ENCODE peak calls at places on chromosomes 6 and 20, in four cellular contexts. M, V, A and R are unnamed samples.

GRCh38 chr20:32482251-32483220 is 102.6 kb downstream of the NOL4L start:
- DNase-seq in M (peak; percentile 11), V (peak; percentile 35), A (no peak), R (peak; percentile 86)

GRCh38 chr6:149060985-149061760 is 256.3 kb upstream of the TAB2 start:
- DNase-seq in M (no peak), V (peak; percentile 81), A (peak; percentile 70), R (no peak)

GRCh38 chr6:13355969-13356368 is 27.6 kb upstream of the TBC1D7 start:
- DNase-seq in M (no peak), V (no peak), A (peak; percentile 14), R (no peak)

GRCh38 chr6:133895573-133896343 is 6.8 kb downstream of the TCF21 start:
- DNase-seq in M (no peak), V (no peak), A (no peak), R (peak; percentile 87)

GRCh38 chr20:55143605-55144004 is 668.2 kb downstream of the DOK5 start:
- DNase-seq in M (no peak), V (no peak), A (no peak), R (no peak)

GRCh38 chr20:55172310-55173002 is 697.1 kb downstream of the DOK5 start:
- DNase-seq in M (no peak), V (no peak), A (no peak), R (no peak)

GRCh38 chr6:11172501-11173337 is 59.7 kb downstream of the NEDD9 start:
- DNase-seq in M (peak; percentile 70), V (peak; percentile 71), A (peak; percentile 27), R (no peak)

GRCh38 chr20:50969912-50970311 is 11.3 kb downstream of the MOCS3 start:
- DNase-seq in M (no peak), V (no peak), A (peak; percentile 28), R (no peak)

GRCh38 chr6:74805841-74806696 is 399.8 kb downstream of the COL12A1 start:
- DNase-seq in M (no peak), V (no peak), A (no peak), R (no peak)

GRCh38 chr6:22146581-22147468 is 150.0 kb downstream of the PRL start:
- DNase-seq in M (no peak), V (peak; percentile 77), A (no peak), R (peak; percentile 79)

GRCh38 chr6:90088009-90088408 is 193.7 kb downstream of the GJA10 start:
- DNase-seq in M (no peak), V (peak; percentile 62), A (peak; percentile 86), R (no peak)

GRCh38 chr6:129795261-129795660 is 65.9 kb downstream of the TMEM244 start:
- DNase-seq in M (no peak), V (no peak), A (no peak), R (no peak)

GRCh38 chr6:8079116-8079515 is 14.9 kb upstream of the BLOC1S5 start:
- DNase-seq in M (no peak), V (no peak), A (no peak), R (no peak)

GRCh38 chr6:116476021-116476678 is 15.0 kb downstream of the CALHM6 start:
- DNase-seq in M (no peak), V (no peak), A (peak; percentile 24), R (no peak)

GRCh38 chr20:9287826-9288225 is 218.9 kb downstream of the PLCB4 start:
- DNase-seq in M (no peak), V (no peak), A (no peak), R (no peak)

GRCh38 chr20:10332656-10333421 is 101.2 kb downstream of the MKKS start:
- DNase-seq in M (no peak), V (no peak), A (peak; percentile 31), R (no peak)

GRCh38 chr6:146028835-146029572 is at the start of gene GRM1:
- DNase-seq in M (no peak), V (no peak), A (no peak), R (no peak)

GRCh38 chr6:169029861-169030260 is 223.8 kb downstream of the THBS2 start:
- DNase-seq in M (no peak), V (no peak), A (no peak), R (peak; percentile 29)

GRCh38 chr6:41728073-41728936 is 7.1 kb downstream of the TFEB start:
- DNase-seq in M (no peak), V (no peak), A (no peak), R (peak; percentile 75)

GRCh38 chr6:10256113-10256690 is 158.7 kb downstream of the TFAP2A start:
- DNase-seq in M (no peak), V (no peak), A (no peak), R (no peak)

GRCh38 chr20:24670981-24671380 is 201.6 kb downstream of the SYNDIG1 start:
- DNase-seq in M (no peak), V (no peak), A (no peak), R (peak; percentile 45)

GRCh38 chr20:14897608-14898007 is 560.2 kb upstream of the FLRT3 start:
- DNase-seq in M (no peak), V (no peak), A (no peak), R (no peak)

GRCh38 chr6:93676506-93676905 is 257.1 kb upstream of the EPHA7 start:
- DNase-seq in M (no peak), V (peak; percentile 37), A (no peak), R (no peak)

GRCh38 chr20:25089096-25089495 is 7.2 kb upstream of the VSX1 start:
- DNase-seq in M (no peak), V (no peak), A (no peak), R (no peak)

GRCh38 chr6:46490425-46491200 is 636 bp downstream of the RCAN2 start:
- DNase-seq in M (no peak), V (no peak), A (no peak), R (peak; percentile 83)

GRCh38 chr6:135644394-135644793 is 146.9 kb upstream of the AHI1 start:
- DNase-seq in M (no peak), V (no peak), A (no peak), R (no peak)

DNA sequence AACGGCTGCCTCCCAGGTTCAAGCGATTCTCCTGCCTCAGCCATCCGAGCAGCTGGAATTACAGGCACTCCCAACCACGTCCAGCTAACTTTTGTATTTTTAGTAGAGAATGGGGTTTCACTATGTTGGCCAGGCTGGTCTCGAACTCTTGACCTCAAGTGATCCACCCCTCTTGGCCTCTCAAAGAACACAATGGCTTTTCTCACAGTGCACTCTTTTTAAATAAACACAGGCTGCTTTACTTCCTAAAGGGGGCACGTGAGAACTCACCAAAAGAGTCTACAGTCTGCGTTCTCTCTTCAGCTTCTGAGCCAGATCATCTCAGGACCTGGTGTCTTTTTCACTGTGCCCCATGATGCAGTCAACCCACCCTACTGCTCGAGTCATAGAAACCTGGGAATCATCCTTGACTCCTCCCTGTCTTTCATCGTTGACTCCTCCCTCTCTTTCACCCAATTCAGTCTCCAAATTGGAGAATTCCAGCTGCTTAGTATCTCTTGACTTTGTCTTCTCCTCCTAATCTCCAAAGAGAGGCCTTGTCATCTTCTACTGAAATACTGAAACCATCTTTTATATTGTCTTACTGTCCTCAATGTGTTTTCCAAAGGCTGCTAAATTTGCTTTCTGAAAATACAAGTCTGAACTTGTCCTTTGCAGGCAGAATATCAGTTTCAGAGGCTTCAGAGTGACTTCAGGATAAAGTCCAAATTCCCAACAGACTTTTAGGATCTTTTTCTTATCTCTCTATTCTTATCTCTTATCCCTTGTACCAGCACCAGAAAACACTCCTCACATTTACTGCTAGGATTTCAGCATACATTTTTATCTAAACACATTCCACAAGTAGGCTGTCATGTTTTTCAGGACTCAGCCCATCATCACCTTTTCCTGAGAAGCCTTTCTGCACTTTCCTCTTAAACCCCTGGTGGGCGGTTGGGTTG is 323.4 kb downstream of the SYNE1 start:
- DNase-seq in M (no peak), V (peak; percentile 77), A (peak; percentile 85), R (no peak)
- H3K36me3 ChIP-seq in M (no peaks in the 10 kb centered on the region), V (no peaks in the 10 kb centered on the region), A (peaks cover 21% of the 10 kb centered on the region), R (peaks cover 32% of the 10 kb centered on the region)

DNA sequence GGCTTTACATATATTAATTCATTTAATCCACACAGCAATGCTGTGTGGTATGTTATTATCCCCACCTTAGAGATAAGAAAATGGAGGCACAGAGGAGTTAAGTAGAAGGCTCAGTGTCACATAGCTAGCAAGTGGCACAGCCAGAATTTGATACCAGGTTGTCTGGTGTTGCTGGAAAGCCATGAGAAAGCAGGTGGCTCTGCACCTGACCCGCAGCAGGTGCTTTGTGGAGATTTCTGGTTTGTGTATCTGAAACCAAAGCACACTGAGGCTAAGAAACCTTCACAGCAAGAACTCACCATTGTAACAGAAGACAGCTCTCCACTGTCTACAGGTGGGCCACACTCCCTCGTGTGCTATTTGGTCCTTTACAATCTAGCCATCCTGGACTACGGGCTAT is 7.5 kb downstream of the ELMO2 start:
- DNase-seq in M (no peak), V (no peak), A (no peak), R (no peak)
- H3K36me3 ChIP-seq in M (peaks cover 9% of the 10 kb centered on the region), V (no peaks in the 10 kb centered on the region), A (peaks cover 11% of the 10 kb centered on the region), R (peaks cover 5% of the 10 kb centered on the region)

GRCh38 chr20:46851746-46852145 is 42.9 kb upstream of the EYA2 start:
- DNase-seq in M (no peak), V (no peak), A (no peak), R (no peak)

GRCh38 chr20:46850416-46850815 is 44.2 kb upstream of the EYA2 start:
- DNase-seq in M (no peak), V (no peak), A (no peak), R (no peak)

GRCh38 chr20:46850896-46851295 is 43.7 kb upstream of the EYA2 start:
- DNase-seq in M (no peak), V (no peak), A (no peak), R (no peak)

GRCh38 chr20:46849751-46850150 is 44.9 kb upstream of the EYA2 start:
- DNase-seq in M (no peak), V (no peak), A (no peak), R (no peak)

GRCh38 chr20:46849269-46849668 is 45.4 kb upstream of the EYA2 start:
- DNase-seq in M (no peak), V (no peak), A (no peak), R (no peak)
- H3K36me3 ChIP-seq in M (no peaks in the 10 kb centered on the region), V (no peaks in the 10 kb centered on the region), A (no peaks in the 10 kb centered on the region), R (no peaks in the 10 kb centered on the region)

GRCh38 chr6:30897882-30898281 is 10.1 kb upstream of the GTF2H4 start:
- DNase-seq in M (no peak), V (no peak), A (no peak), R (no peak)

GRCh38 chr6:30895343-30895742 is 11.0 kb downstream of the DDR1 start:
- DNase-seq in M (no peak), V (no peak), A (no peak), R (peak; percentile 59)

GRCh38 chr6:30894381-30894780 is 10.1 kb downstream of the DDR1 start:
- DNase-seq in M (no peak), V (no peak), A (no peak), R (no peak)

GRCh38 chr6:30894935-30895334 is 10.6 kb downstream of the DDR1 start:
- DNase-seq in M (no peak), V (no peak), A (no peak), R (no peak)

GRCh38 chr6:30896541-30896940 is 11.5 kb upstream of the GTF2H4 start:
- DNase-seq in M (no peak), V (no peak), A (no peak), R (no peak)
- H3K36me3 ChIP-seq in M (no peaks in the 10 kb centered on the region), V (no peaks in the 10 kb centered on the region), A (peaks cover 61% of the 10 kb centered on the region), R (peaks cover 36% of the 10 kb centered on the region)

GRCh38 chr6:33272358-33273128 is 668 bp downstream of the RPS18 start:
- DNase-seq in M (no peak), V (no peak), A (no peak), R (no peak)
- H3K36me3 ChIP-seq in M (peaks cover 44% of the 10 kb centered on the region), V (peaks cover 9% of the 10 kb centered on the region), A (peaks cover 51% of the 10 kb centered on the region), R (peaks cover 37% of the 10 kb centered on the region)

GRCh38 chr6:105280033-105280432 is 100.2 kb upstream of the POPDC3 start:
- DNase-seq in M (no peak), V (no peak), A (no peak), R (no peak)
- H3K36me3 ChIP-seq in M (peaks cover 45% of the 10 kb centered on the region), V (peaks cover 4% of the 10 kb centered on the region), A (peaks cover 23% of the 10 kb centered on the region), R (peaks cover 8% of the 10 kb centered on the region)

GRCh38 chr20:35472209-35472608 is 16.8 kb downstream of the CEP250 start:
- DNase-seq in M (no peak), V (no peak), A (no peak), R (no peak)
- H3K36me3 ChIP-seq in M (no peaks in the 10 kb centered on the region), V (peaks cover 7% of the 10 kb centered on the region), A (peaks cover 41% of the 10 kb centered on the region), R (peaks cover 57% of the 10 kb centered on the region)